ENCODE peak calls at places on chromosome X, in nine cellular contexts. Q is mesendoderm, A is astrocyte of the spinal cord, D is epithelial cell of esophagus, X is NT2/D1, I is heart right ventricle, Y is fibroblast of lung, P is cardiac muscle cell, Z is HepG2. T is an unnamed sample.

GRCh38 chrX:13464599-13465275 is 104.7 kb upstream of the EGFL6 start:
- DNase-seq in I (no peak), Z (no peak), Y (peak; percentile 40), Q (no peak), A (no peak), P (no peak), X (no peak), D (peak; percentile 27), T (no peak)

GRCh38 chrX:11567528-11568220 is 98.0 kb downstream of the ARHGAP6 start:
- DNase-seq in P (no peak), Y (no peak), D (no peak), I (no peak), X (no peak), A (no peak), Z (no peak), Q (no peak), T (no peak)

GRCh38 chrX:123481908-123482873 is 250.7 kb downstream of the THOC2 start:
- DNase-seq in I (no peak), Y (peak; percentile 73), D (peak; percentile 6), A (peak; percentile 27), Q (peak; percentile 16), Z (no peak), X (no peak), P (peak; percentile 52), T (peak; percentile 11)

GRCh38 chrX:8346060-8346459 is 118.6 kb upstream of the VCX3B start:
- DNase-seq in A (no peak), X (no peak), D (peak; percentile 50), Y (no peak), I (no peak), P (no peak), Q (no peak), Z (no peak), T (no peak)

GRCh38 chrX:72572248-72573157 is at the start of gene HDAC8:
- DNase-seq in I (peak; percentile 71), A (peak; percentile 90), P (peak; percentile 65), Q (peak; percentile 88), X (peak; percentile 75), D (peak; percentile 79), Y (peak; percentile 84), Z (peak; percentile 76), T (peak; percentile 58)

GRCh38 chrX:145405012-145405411 is 157.7 kb downstream of the SPANXN1 start:
- DNase-seq in D (peak; percentile 36), P (peak; percentile 13), Y (peak; percentile 3), X (no peak), I (no peak), Z (peak; percentile 1), Q (peak; percentile 35), A (peak; percentile 28), T (peak; percentile 20)

GRCh38 chrX:68249401-68249831 is 183.9 kb downstream of the OPHN1 start:
- DNase-seq in Q (no peak), X (no peak), P (no peak), D (no peak), I (peak; percentile 30), A (no peak), Y (no peak), Z (no peak), T (no peak)

GRCh38 chrX:154023276-154024000 is 3.7 kb upstream of the IRAK1 start:
- DNase-seq in X (no peak), D (no peak), A (no peak), P (no peak), I (no peak), Y (no peak), Z (no peak), Q (no peak), T (peak; percentile 35)

GRCh38 chrX:42515939-42516338 is 262.0 kb downstream of the PPP1R2C start:
- DNase-seq in D (peak; percentile 59), Q (no peak), Z (no peak), X (no peak), A (no peak), I (no peak), P (no peak), Y (peak; percentile 20), T (no peak)

GRCh38 chrX:136185409-136186022 is 38.2 kb downstream of the FHL1 start:
- DNase-seq in I (no peak), A (no peak), Y (peak; percentile 58), D (no peak), X (no peak), Z (no peak), P (no peak), Q (no peak), T (no peak)

GRCh38 chrX:123923211-123923610 is 38.3 kb upstream of the STAG2 start:
- DNase-seq in D (peak; percentile 43), A (no peak), I (no peak), P (no peak), X (no peak), Z (no peak), Y (peak; percentile 14), Q (no peak), T (no peak)

GRCh38 chrX:40318076-40318475 is 220.3 kb upstream of the BCOR start:
- DNase-seq in X (no peak), I (no peak), A (no peak), Z (no peak), P (no peak), Q (no peak), D (no peak), Y (no peak), T (no peak)

GRCh38 chrX:13661735-13662536 is 9.0 kb downstream of the TCEANC start:
- DNase-seq in I (no peak), Z (no peak), D (no peak), X (no peak), Q (no peak), Y (no peak), P (no peak), A (no peak), T (no peak)

GRCh38 chrX:106481341-106481740 is 130.4 kb upstream of the RADX start:
- DNase-seq in I (peak; percentile 17), Z (peak; percentile 50), D (peak; percentile 55), X (peak; percentile 43), A (peak; percentile 47), P (peak; percentile 79), Q (peak; percentile 55), Y (peak; percentile 28), T (peak; percentile 9)

GRCh38 chrX:148530464-148531077 is 30.2 kb downstream of the AFF2 start:
- DNase-seq in Y (peak; percentile 19), X (no peak), P (no peak), A (peak; percentile 39), D (peak; percentile 31), Z (no peak), I (no peak), Q (peak; percentile 11), T (no peak)

GRCh38 chrX:151151668-151152267 is 24.6 kb upstream of the GPR50 start:
- DNase-seq in D (peak; percentile 58), A (peak; percentile 36), X (peak; percentile 30), I (peak; percentile 6), Y (peak; percentile 28), Z (peak; percentile 14), Q (peak; percentile 51), P (peak; percentile 64), T (peak; percentile 39)

GRCh38 chrX:129637217-129638109 is 17.3 kb downstream of the APLN start:
- DNase-seq in Z (peak; percentile 24), A (peak; percentile 62), X (no peak), Q (peak; percentile 75), P (peak; percentile 66), D (peak; percentile 62), I (peak; percentile 67), Y (peak; percentile 30), T (peak; percentile 84)

GRCh38 chrX:67619253-67619652 is 75.4 kb downstream of the AR start:
- DNase-seq in Q (no peak), D (peak; percentile 87), Y (peak; percentile 84), P (no peak), Z (no peak), X (no peak), A (peak; percentile 59), I (no peak), T (no peak)

GRCh38 chrX:148380614-148381561 is 119.5 kb upstream of the AFF2 start:
- DNase-seq in Q (peak; percentile 35), I (no peak), A (no peak), D (no peak), X (no peak), Y (peak; percentile 32), P (no peak), Z (no peak), T (no peak)

GRCh38 chrX:74579597-74580209 is 34.7 kb downstream of the RLIM start:
- DNase-seq in Q (no peak), A (peak; percentile 49), Y (peak; percentile 14), D (no peak), Z (no peak), I (no peak), P (no peak), X (no peak), T (no peak)

GRCh38 chrX:17082831-17083230 is 136.4 kb downstream of the REPS2 start:
- DNase-seq in A (no peak), Z (peak; percentile 9), P (no peak), Q (peak; percentile 48), I (no peak), X (no peak), D (peak; percentile 41), Y (peak; percentile 7), T (peak; percentile 55)

GRCh38 chrX:65871671-65872311 is 168.1 kb downstream of the VSIG4 start:
- DNase-seq in D (peak; percentile 85), X (peak; percentile 76), P (no peak), I (peak; percentile 6), Y (no peak), Q (peak; percentile 92), A (no peak), Z (peak; percentile 41), T (peak; percentile 24)

GRCh38 chrX:69025802-69026301 is 139.4 kb downstream of the PJA1 start:
- DNase-seq in Q (no peak), P (no peak), I (no peak), Y (peak; percentile 62), X (no peak), A (peak; percentile 27), Z (no peak), D (peak; percentile 95), T (no peak)

GRCh38 chrX:78614264-78614663 is 44.9 kb downstream of the RTL3 start:
- DNase-seq in A (no peak), Z (no peak), Q (no peak), P (no peak), I (no peak), X (no peak), D (no peak), Y (no peak), T (no peak)
- H3K4me3 ChIP-seq in A (no peak overlapping the region), Z (no peak overlapping the region), Q (no peak overlapping the region), P (no peak overlapping the region), I (no peak overlapping the region), X (no peak overlapping the region), D (no peak overlapping the region), Y (no peak overlapping the region), T (no peak overlapping the region)

GRCh38 chrX:47146936-47147859 is 2.2 kb downstream of the RBM10 start:
- DNase-seq in Q (no peak), X (no peak), Z (no peak), D (no peak), A (no peak), P (no peak), Y (no peak), I (no peak), T (peak; percentile 35)
- H3K4me3 ChIP-seq in Q (no peak overlapping the region), X (peak overlapping the region; percentile 93), Z (peak overlapping the region; percentile 83), D (peak overlapping the region; percentile 76), A (peak overlapping the region; percentile 78), P (no peak overlapping the region), Y (peak overlapping the region; percentile 73), I (no peak overlapping the region), T (no peak overlapping the region)

GRCh38 chrX:102651242-102651967 is at the start of gene GPRASP1:
- DNase-seq in X (peak; percentile 5), A (peak; percentile 20), Z (no peak), Q (peak; percentile 59), D (no peak), I (peak; percentile 66), Y (peak; percentile 50), P (peak; percentile 57), T (peak; percentile 59)
- H3K4me3 ChIP-seq in X (peak within 1 kb of the TSS; percentile 45), A (peak within 1 kb of the TSS; percentile 52), Z (no peak within 1 kb of the TSS), Q (no peak within 1 kb of the TSS), D (peak within 1 kb of the TSS; percentile 37), I (peak within 1 kb of the TSS; percentile 47), Y (peak within 1 kb of the TSS; percentile 61), P (peak within 1 kb of the TSS; percentile 36), T (peak within 1 kb of the TSS; percentile 49)

GRCh38 chrX:46326161-46326560 is 219.1 kb downstream of the ZNF674 start:
- DNase-seq in A (peak; percentile 31), Z (no peak), P (no peak), D (peak; percentile 35), X (no peak), I (no peak), Y (peak; percentile 57), Q (peak; percentile 75), T (no peak)
- H3K4me3 ChIP-seq in A (no peak overlapping the region), Z (peak overlapping the region; percentile 17), P (no peak overlapping the region), D (no peak overlapping the region), X (peak overlapping the region; percentile 0), I (no peak overlapping the region), Y (no peak overlapping the region), Q (no peak overlapping the region), T (no peak overlapping the region)